ENCODE peak calls at places on chromosomes 11 and 22, in eight cellular contexts. W, M, Y, H, V, U, N and S are unnamed samples.

GRCh38 chr22:46045459-46046298 is 68.7 kb upstream of the WNT7B start:
- DNase-seq in W (no peak), M (no peak), Y (no peak), H (peak; percentile 75), V (no peak), U (no peak), N (peak; percentile 68), S (peak; percentile 44)

GRCh38 chr22:45645526-45646414 is 25.9 kb upstream of the ATXN10 start:
- DNase-seq in W (peak; percentile 71), M (peak; percentile 86), Y (peak; percentile 67), H (peak; percentile 86), V (peak; percentile 69), U (peak; percentile 65), N (peak; percentile 91), S (peak; percentile 94)

GRCh38 chr11:2310073-2310785 is 8.4 kb downstream of the TSPAN32 start:
- DNase-seq in W (no peak), M (no peak), Y (no peak), H (peak; percentile 25), V (no peak), U (no peak), N (no peak), S (no peak)

GRCh38 chr11:4751201-4751600 is 18.5 kb downstream of the OR51F1 start:
- DNase-seq in W (no peak), M (no peak), Y (no peak), H (no peak), V (no peak), U (no peak), N (no peak), S (no peak)

GRCh38 chr22:36769541-36769940 is 6.4 kb downstream of the IFT27 start:
- DNase-seq in W (no peak), M (no peak), Y (no peak), H (no peak), V (no peak), U (no peak), N (no peak), S (no peak)

GRCh38 chr11:64720640-64721358 is 2.2 kb downstream of the NRXN2 start:
- DNase-seq in W (no peak), M (no peak), Y (no peak), H (no peak), V (no peak), U (no peak), N (peak; percentile 20), S (peak; percentile 31)

GRCh38 chr22:48223488-48224190 is 1461.2 kb downstream of the TBC1D22A start:
- DNase-seq in W (no peak), M (no peak), Y (no peak), H (no peak), V (no peak), U (no peak), N (no peak), S (no peak)

GRCh38 chr11:26331911-26332571 is at the start of gene ANO3:
- DNase-seq in W (no peak), M (peak; percentile 98), Y (no peak), H (peak; percentile 68), V (peak; percentile 57), U (peak; percentile 91), N (peak; percentile 81), S (peak; percentile 97)

GRCh38 chr22:44750481-44750880 is 1.9 kb upstream of the ARHGAP8 start:
- DNase-seq in W (no peak), M (no peak), Y (no peak), H (no peak), V (no peak), U (no peak), N (no peak), S (no peak)

GRCh38 chr11:125367710-125368109 is 128.4 kb downstream of the FEZ1 start:
- DNase-seq in W (no peak), M (no peak), Y (no peak), H (no peak), V (no peak), U (no peak), N (no peak), S (no peak)
- H3K27me3 ChIP-seq in W (no peaks in the 10 kb centered on the region), M (peaks cover 27% of the 10 kb centered on the region), Y (no peaks in the 10 kb centered on the region), H (no peaks in the 10 kb centered on the region), V (peaks cover 33% of the 10 kb centered on the region), U (peaks cover 4% of the 10 kb centered on the region), N (no peaks in the 10 kb centered on the region), S (no peaks in the 10 kb centered on the region)

GRCh38 chr11:125925804-125926203 is 20.0 kb upstream of the VSIG10L2 start:
- DNase-seq in W (no peak), M (no peak), Y (no peak), H (no peak), V (no peak), U (no peak), N (no peak), S (no peak)
- H3K27me3 ChIP-seq in W (no peaks in the 10 kb centered on the region), M (no peaks in the 10 kb centered on the region), Y (no peaks in the 10 kb centered on the region), H (no peaks in the 10 kb centered on the region), V (peaks cover 24% of the 10 kb centered on the region), U (no peaks in the 10 kb centered on the region), N (no peaks in the 10 kb centered on the region), S (peaks cover 21% of the 10 kb centered on the region)

GRCh38 chr11:33926954-33927552 is 35.2 kb upstream of the LMO2 start:
- DNase-seq in W (no peak), M (no peak), Y (no peak), H (no peak), V (peak; percentile 48), U (no peak), N (no peak), S (no peak)
- H3K27me3 ChIP-seq in W (no peaks in the 10 kb centered on the region), M (no peaks in the 10 kb centered on the region), Y (no peaks in the 10 kb centered on the region), H (no peaks in the 10 kb centered on the region), V (no peaks in the 10 kb centered on the region), U (no peaks in the 10 kb centered on the region), N (no peaks in the 10 kb centered on the region), S (no peaks in the 10 kb centered on the region)

GRCh38 chr11:501683-502287 is 5.3 kb downstream of the RNH1 start:
- DNase-seq in W (no peak), M (no peak), Y (no peak), H (peak; percentile 48), V (no peak), U (no peak), N (peak; percentile 56), S (no peak)

GRCh38 chr11:503179-503981 is 3.7 kb downstream of the RNH1 start:
- DNase-seq in W (no peak), M (no peak), Y (no peak), H (peak; percentile 77), V (peak; percentile 58), U (no peak), N (peak; percentile 86), S (peak; percentile 32)

GRCh38 chr11:502288-503178 is 4.5 kb downstream of the RNH1 start:
- DNase-seq in W (no peak), M (no peak), Y (no peak), H (peak; percentile 56), V (no peak), U (no peak), N (peak; percentile 62), S (peak; percentile 37)

GRCh38 chr11:499201-500076 is 7.6 kb downstream of the RNH1 start:
- DNase-seq in W (no peak), M (no peak), Y (no peak), H (peak; percentile 50), V (no peak), U (no peak), N (peak; percentile 49), S (peak; percentile 33)

GRCh38 chr11:501001-501682 is 5.9 kb downstream of the RNH1 start:
- DNase-seq in W (no peak), M (no peak), Y (no peak), H (peak; percentile 48), V (no peak), U (no peak), N (peak; percentile 78), S (no peak)
- H3K27me3 ChIP-seq in W (no peaks in the 10 kb centered on the region), M (no peaks in the 10 kb centered on the region), Y (no peaks in the 10 kb centered on the region), H (no peaks in the 10 kb centered on the region), V (no peaks in the 10 kb centered on the region), U (no peaks in the 10 kb centered on the region), N (no peaks in the 10 kb centered on the region), S (no peaks in the 10 kb centered on the region)

GRCh38 chr22:35546886-35547285 is 6.3 kb downstream of the RASD2 start:
- DNase-seq in W (no peak), M (no peak), Y (no peak), H (no peak), V (no peak), U (no peak), N (no peak), S (no peak)

GRCh38 chr22:35548762-35549106 is 8.1 kb downstream of the RASD2 start:
- DNase-seq in W (no peak), M (peak; percentile 62), Y (no peak), H (no peak), V (no peak), U (no peak), N (no peak), S (no peak)

GRCh38 chr22:35549338-35549737 is 8.7 kb downstream of the RASD2 start:
- DNase-seq in W (peak; percentile 59), M (no peak), Y (no peak), H (no peak), V (no peak), U (no peak), N (peak; percentile 80), S (no peak)

GRCh38 chr22:35544810-35545209 is 4.2 kb downstream of the RASD2 start:
- DNase-seq in W (no peak), M (no peak), Y (no peak), H (no peak), V (no peak), U (no peak), N (no peak), S (no peak)

DNA sequence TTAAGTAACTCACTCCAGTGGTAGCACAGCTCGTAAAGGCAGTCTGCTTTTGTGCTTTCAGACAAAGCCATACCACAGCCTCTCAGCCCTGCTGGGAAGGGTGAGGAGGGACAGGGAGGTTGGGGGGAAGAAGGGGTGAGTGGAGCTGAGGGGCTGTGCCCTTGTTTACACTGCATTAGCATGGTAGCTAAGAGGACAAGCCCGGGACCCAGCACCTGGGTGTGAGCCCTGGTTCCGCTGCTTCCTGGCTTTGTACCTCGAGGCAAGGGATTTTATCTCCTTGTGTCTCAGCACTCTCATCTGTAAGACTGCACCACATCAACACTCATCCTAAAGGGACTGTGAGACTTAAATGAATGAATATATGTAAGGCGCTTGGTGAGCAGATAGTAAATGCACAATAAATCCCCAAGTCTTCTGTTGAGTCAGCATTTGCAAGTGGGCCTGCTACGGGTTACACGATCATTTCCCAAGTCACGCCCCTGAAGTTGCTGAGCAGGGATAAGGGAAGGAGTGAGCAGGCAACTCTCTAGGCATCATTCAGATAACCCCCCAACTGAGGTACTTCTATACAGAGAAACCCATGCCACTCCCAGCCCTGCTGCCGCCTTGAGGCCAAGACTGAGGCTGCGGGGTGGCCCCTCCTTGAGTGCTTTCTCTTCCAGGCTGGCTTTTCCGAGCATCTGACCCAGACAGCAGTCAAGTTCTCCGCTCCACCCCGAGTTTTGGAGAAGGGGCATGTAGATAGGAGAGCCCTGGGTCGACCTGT is 7.5 kb downstream of the RASD2 start:
- DNase-seq in W (no peak), M (peak; percentile 56), Y (no peak), H (no peak), V (peak; percentile 30), U (no peak), N (no peak), S (peak; percentile 86)
- H3K27me3 ChIP-seq in W (no peaks in the 10 kb centered on the region), M (peaks cover 16% of the 10 kb centered on the region), Y (no peaks in the 10 kb centered on the region), H (no peaks in the 10 kb centered on the region), V (peaks cover 7% of the 10 kb centered on the region), U (peaks cover 2% of the 10 kb centered on the region), N (no peaks in the 10 kb centered on the region), S (peaks cover 26% of the 10 kb centered on the region)

DNA sequence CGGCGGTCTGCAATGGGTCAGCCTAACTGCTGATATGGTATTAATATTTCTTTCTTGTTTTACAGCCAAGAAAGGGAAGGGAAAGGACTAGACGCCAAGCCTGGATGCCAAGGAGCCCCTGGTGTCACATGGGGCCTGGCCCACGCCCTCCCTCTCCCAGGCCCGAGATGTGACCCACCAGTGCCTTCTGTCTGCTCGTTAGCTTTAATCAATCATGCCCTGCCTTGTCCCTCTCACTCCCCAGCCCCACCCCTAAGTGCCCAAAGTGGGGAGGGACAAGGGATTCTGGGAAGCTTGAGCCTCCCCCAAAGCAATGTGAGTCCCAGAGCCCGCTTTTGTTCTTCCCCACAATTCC is 1.9 kb downstream of the MDK start:
- DNase-seq in W (no peak), M (no peak), Y (no peak), H (no peak), V (no peak), U (no peak), N (no peak), S (no peak)
- H3K27me3 ChIP-seq in W (peaks cover 2% of the 10 kb centered on the region), M (peaks cover 18% of the 10 kb centered on the region), Y (peaks cover 21% of the 10 kb centered on the region), H (no peaks in the 10 kb centered on the region), V (no peaks in the 10 kb centered on the region), U (peaks cover 12% of the 10 kb centered on the region), N (no peaks in the 10 kb centered on the region), S (peaks cover 41% of the 10 kb centered on the region)